ENCODE peak calls at places on chromosomes 2 and 18, in four cellular contexts. One of them, this sample, is unnamed.
A peak's percentile ranks its signal among the peaks of the same experiment; 100 is the strongest.

GRCh38 chr2:124402274-124402673 is 377.2 kb downstream of the CNTNAP5 start:
- DNase-seq in ovary: no peak
- DNase-seq in left ventricle myocardium inferior: no peak
- DNase-seq in psoas muscle: no peak
- DNase-seq in this sample: no peak

GRCh38 chr2:22904126-22904684 is 480.8 kb upstream of the KLHL29 start:
- DNase-seq in left ventricle myocardium inferior: peak; percentile 27
- DNase-seq in ovary: peak; percentile 33
- DNase-seq in psoas muscle: peak; percentile 50
- DNase-seq in this sample: no peak

GRCh38 chr2:120486946-120487345 is 141.0 kb downstream of the INHBB start:
- DNase-seq in psoas muscle: peak; percentile 49
- DNase-seq in ovary: no peak
- DNase-seq in left ventricle myocardium inferior: no peak
- DNase-seq in this sample: no peak

GRCh38 chr18:31684279-31685096 is at the start of gene B4GALT6:
- DNase-seq in ovary: peak; percentile 54
- DNase-seq in psoas muscle: peak; percentile 48
- DNase-seq in left ventricle myocardium inferior: no peak
- DNase-seq in this sample: peak; percentile 48

GRCh38 chr2:171703574-171704347 is 16.5 kb downstream of the DYNC1I2 start:
- DNase-seq in ovary: no peak
- DNase-seq in psoas muscle: no peak
- DNase-seq in left ventricle myocardium inferior: no peak
- DNase-seq in this sample: peak; percentile 57

GRCh38 chr18:71431689-71432088 is 1112.5 kb downstream of the CBLN2 start:
- DNase-seq in psoas muscle: no peak
- DNase-seq in left ventricle myocardium inferior: no peak
- DNase-seq in ovary: no peak
- DNase-seq in this sample: no peak

GRCh38 chr2:165067958-165068612 is 112.8 kb upstream of the SLC38A11 start:
- DNase-seq in left ventricle myocardium inferior: peak; percentile 40
- DNase-seq in psoas muscle: no peak
- DNase-seq in ovary: peak; percentile 51
- DNase-seq in this sample: peak; percentile 47

GRCh38 chr2:161796192-161796591 is 172.0 kb downstream of the SLC4A10 start:
- DNase-seq in psoas muscle: peak; percentile 49
- DNase-seq in left ventricle myocardium inferior: no peak
- DNase-seq in ovary: no peak
- DNase-seq in this sample: peak; percentile 22

GRCh38 chr18:24228661-24229053 is 89.8 kb downstream of the CABYR start:
- DNase-seq in ovary: no peak
- DNase-seq in psoas muscle: no peak
- DNase-seq in left ventricle myocardium inferior: no peak
- DNase-seq in this sample: no peak

GRCh38 chr2:70504750-70505149 is 48.9 kb downstream of the TGFA start:
- DNase-seq in left ventricle myocardium inferior: no peak
- DNase-seq in psoas muscle: no peak
- DNase-seq in ovary: no peak
- DNase-seq in this sample: no peak

GRCh38 chr2:118044849-118045248 is 31.0 kb upstream of the CCDC93 start:
- DNase-seq in psoas muscle: no peak
- DNase-seq in left ventricle myocardium inferior: no peak
- DNase-seq in ovary: no peak
- DNase-seq in this sample: no peak

GRCh38 chr2:234291765-234292204 is 205.1 kb downstream of the ARL4C start:
- DNase-seq in left ventricle myocardium inferior: peak; percentile 46
- DNase-seq in ovary: no peak
- DNase-seq in psoas muscle: no peak
- DNase-seq in this sample: peak; percentile 66

GRCh38 chr2:55033076-55033742 is 17.0 kb downstream of the RTN4 start:
- DNase-seq in left ventricle myocardium inferior: no peak
- DNase-seq in ovary: no peak
- DNase-seq in psoas muscle: no peak
- DNase-seq in this sample: no peak

GRCh38 chr18:2917255-2918047 is 70.6 kb downstream of the EMILIN2 start:
- DNase-seq in left ventricle myocardium inferior: no peak
- DNase-seq in psoas muscle: no peak
- DNase-seq in ovary: no peak
- DNase-seq in this sample: no peak

GRCh38 chr2:201572822-201573493 is 70.3 kb downstream of the TMEM237 start:
- DNase-seq in left ventricle myocardium inferior: no peak
- DNase-seq in ovary: no peak
- DNase-seq in psoas muscle: no peak
- DNase-seq in this sample: no peak

GRCh38 chr2:217713395-217714267 is 289.2 kb downstream of the TNS1 start:
- DNase-seq in ovary: peak; percentile 89
- DNase-seq in psoas muscle: peak; percentile 88
- DNase-seq in left ventricle myocardium inferior: peak; percentile 81
- DNase-seq in this sample: peak; percentile 73

GRCh38 chr2:32775954-32776353 is 148.1 kb downstream of the TTC27 start:
- DNase-seq in left ventricle myocardium inferior: no peak
- DNase-seq in psoas muscle: no peak
- DNase-seq in ovary: no peak
- DNase-seq in this sample: no peak

GRCh38 chr2:169006665-169007064 is 24.5 kb downstream of the ABCB11 start:
- DNase-seq in psoas muscle: no peak
- DNase-seq in ovary: no peak
- DNase-seq in left ventricle myocardium inferior: no peak
- DNase-seq in this sample: no peak

GRCh38 chr2:60808330-60808801 is 52.3 kb downstream of the PAPOLG start:
- DNase-seq in psoas muscle: no peak
- DNase-seq in left ventricle myocardium inferior: no peak
- DNase-seq in ovary: no peak
- DNase-seq in this sample: no peak

GRCh38 chr18:56121669-56122068 is 516.7 kb downstream of the TXNL1 start:
- DNase-seq in ovary: no peak
- DNase-seq in left ventricle myocardium inferior: no peak
- DNase-seq in psoas muscle: no peak
- DNase-seq in this sample: no peak

GRCh38 chr2:133266075-133266925 is 302.0 kb downstream of the NCKAP5 start:
- DNase-seq in ovary: peak; percentile 55
- DNase-seq in psoas muscle: no peak
- DNase-seq in left ventricle myocardium inferior: peak; percentile 16
- DNase-seq in this sample: no peak

GRCh38 chr2:226215902-226216503 is 583.6 kb downstream of the IRS1 start:
- DNase-seq in psoas muscle: no peak
- DNase-seq in ovary: peak; percentile 45
- DNase-seq in left ventricle myocardium inferior: peak; percentile 18
- DNase-seq in this sample: peak; percentile 67

GRCh38 chr2:207881902-207882301 is 112.2 kb upstream of the FZD5 start:
- DNase-seq in psoas muscle: no peak
- DNase-seq in ovary: no peak
- DNase-seq in left ventricle myocardium inferior: no peak
- DNase-seq in this sample: no peak

GRCh38 chr2:239970004-239970623 is 55.0 kb downstream of the NDUFA10 start:
- DNase-seq in left ventricle myocardium inferior: no peak
- DNase-seq in ovary: no peak
- DNase-seq in psoas muscle: no peak
- DNase-seq in this sample: no peak

GRCh38 chr2:190447766-190448165 is 39.6 kb downstream of the MFSD6 start:
- DNase-seq in ovary: no peak
- DNase-seq in left ventricle myocardium inferior: no peak
- DNase-seq in psoas muscle: no peak
- DNase-seq in this sample: no peak

GRCh38 chr2:205557873-205558272 is 124.4 kb upstream of the NRP2 start:
- DNase-seq in left ventricle myocardium inferior: no peak
- DNase-seq in psoas muscle: no peak
- DNase-seq in ovary: no peak
- DNase-seq in this sample: no peak

GRCh38 chr2:148930046-148930775 is 55.2 kb downstream of the KIF5C start:
- DNase-seq in ovary: no peak
- DNase-seq in left ventricle myocardium inferior: no peak
- DNase-seq in psoas muscle: no peak
- DNase-seq in this sample: peak; percentile 24

GRCh38 chr2:48727560-48727959 is 28.0 kb downstream of the LHCGR start:
- DNase-seq in left ventricle myocardium inferior: no peak
- DNase-seq in psoas muscle: no peak
- DNase-seq in ovary: no peak
- DNase-seq in this sample: peak; percentile 38

GRCh38 chr2:218877331-218877730 is 3.3 kb upstream of the WNT10A start:
- DNase-seq in left ventricle myocardium inferior: peak; percentile 5
- DNase-seq in psoas muscle: peak; percentile 15
- DNase-seq in ovary: no peak
- DNase-seq in this sample: no peak

GRCh38 chr2:128346811-128347558 is 28.3 kb upstream of the HS6ST1 start:
- DNase-seq in psoas muscle: no peak
- DNase-seq in left ventricle myocardium inferior: no peak
- DNase-seq in ovary: no peak
- DNase-seq in this sample: no peak

GRCh38 chr2:176455865-176456291 is 186.6 kb downstream of the MTX2 start:
- DNase-seq in psoas muscle: peak; percentile 76
- DNase-seq in ovary: peak; percentile 66
- DNase-seq in left ventricle myocardium inferior: peak; percentile 68
- DNase-seq in this sample: peak; percentile 76

GRCh38 chr18:75130591-75131274 is 78.2 kb downstream of the PTGR3 start:
- DNase-seq in ovary: no peak
- DNase-seq in left ventricle myocardium inferior: no peak
- DNase-seq in psoas muscle: no peak
- DNase-seq in this sample: peak; percentile 27

GRCh38 chr2:105431367-105432088 is 32.7 kb upstream of the FHL2 start:
- DNase-seq in ovary: peak; percentile 82
- DNase-seq in psoas muscle: peak; percentile 85
- DNase-seq in left ventricle myocardium inferior: peak; percentile 77
- DNase-seq in this sample: peak; percentile 70

DNA sequence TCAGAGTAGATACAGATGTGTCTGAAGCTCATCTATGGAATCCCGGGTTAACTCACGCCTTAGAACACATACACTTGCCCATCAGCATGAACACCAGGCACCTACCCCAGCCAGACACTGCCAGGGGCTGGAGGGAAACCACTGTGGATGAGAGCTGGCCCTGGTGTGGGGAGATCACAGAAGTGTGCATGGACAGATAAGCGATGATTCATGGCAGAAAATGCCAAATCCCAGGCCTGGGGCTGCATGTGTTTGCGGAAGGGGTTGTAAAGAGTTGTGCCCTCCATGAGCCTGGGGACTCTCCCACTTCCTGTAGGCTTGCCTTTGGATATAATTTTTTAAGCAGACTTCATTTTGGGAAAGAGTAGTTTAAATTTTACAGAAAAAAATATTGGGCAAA is 193.4 kb downstream of the FHOD3 start:
- DNase-seq in ovary: no peak
- DNase-seq in psoas muscle: no peak
- DNase-seq in left ventricle myocardium inferior: no peak
- DNase-seq in this sample: no peak
- H3K4me3 ChIP-seq in ovary: no peak overlapping the region
- H3K4me3 ChIP-seq in psoas muscle: no peak overlapping the region
- H3K4me3 ChIP-seq in left ventricle myocardium inferior: no peak overlapping the region
- H3K4me3 ChIP-seq in this sample: no peak overlapping the region

GRCh38 chr2:237673130-237673921 is 45.9 kb downstream of the LRRFIP1 start:
- DNase-seq in psoas muscle: peak; percentile 77
- DNase-seq in left ventricle myocardium inferior: peak; percentile 66
- DNase-seq in ovary: no peak
- DNase-seq in this sample: peak; percentile 73

GRCh38 chr2:237671466-237672173 is 44.2 kb downstream of the LRRFIP1 start:
- DNase-seq in left ventricle myocardium inferior: no peak
- DNase-seq in ovary: no peak
- DNase-seq in psoas muscle: no peak
- DNase-seq in this sample: no peak

GRCh38 chr2:237675326-237675725 is 47.9 kb downstream of the LRRFIP1 start:
- DNase-seq in ovary: no peak
- DNase-seq in left ventricle myocardium inferior: no peak
- DNase-seq in psoas muscle: no peak
- DNase-seq in this sample: no peak

GRCh38 chr2:237672731-237673129 is 45.3 kb downstream of the LRRFIP1 start:
- DNase-seq in left ventricle myocardium inferior: no peak
- DNase-seq in psoas muscle: no peak
- DNase-seq in ovary: no peak
- DNase-seq in this sample: no peak

GRCh38 chr2:237674731-237675276 is 47.4 kb downstream of the LRRFIP1 start:
- DNase-seq in psoas muscle: peak; percentile 87
- DNase-seq in left ventricle myocardium inferior: peak; percentile 83
- DNase-seq in ovary: peak; percentile 81
- DNase-seq in this sample: peak; percentile 81
- H3K4me3 ChIP-seq in psoas muscle: peak overlapping the region; percentile 54
- H3K4me3 ChIP-seq in left ventricle myocardium inferior: peak overlapping the region; percentile 51
- H3K4me3 ChIP-seq in ovary: no peak overlapping the region
- H3K4me3 ChIP-seq in this sample: no peak overlapping the region

DNA sequence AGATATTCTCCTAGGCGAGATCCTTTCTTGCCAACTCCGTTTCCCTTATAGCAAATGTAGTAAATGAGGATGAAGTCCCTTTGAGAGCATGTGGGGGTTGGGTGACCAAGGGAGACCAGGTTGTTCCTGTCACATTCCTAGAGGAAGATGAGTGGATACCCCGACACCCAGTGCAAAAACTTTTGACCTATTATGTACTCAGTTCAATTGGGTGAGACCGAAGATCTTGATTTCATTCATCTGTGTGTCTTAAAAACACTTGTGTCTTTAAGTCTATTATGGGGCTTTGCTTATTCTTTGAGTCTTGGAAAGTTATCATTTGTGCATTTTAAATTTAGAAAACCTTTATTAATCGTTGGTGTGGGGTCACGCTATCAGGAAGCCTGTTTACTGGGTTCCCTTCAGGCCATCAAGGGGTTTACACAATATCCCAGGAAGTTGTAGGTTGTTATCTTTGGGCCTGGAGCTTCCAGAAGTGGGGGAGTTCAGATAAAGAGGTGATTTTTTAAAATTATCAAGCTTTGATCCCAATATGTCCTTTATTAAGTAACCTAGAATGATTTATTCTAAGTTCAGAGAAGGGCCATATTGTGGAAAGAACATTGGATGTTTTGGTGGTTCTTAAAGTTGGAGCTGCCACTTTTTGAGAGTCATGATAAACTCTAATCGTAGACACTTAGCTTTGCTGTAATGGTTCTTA is 2.8 kb downstream of the RHOB start:
- DNase-seq in psoas muscle: peak; percentile 38
- DNase-seq in ovary: no peak
- DNase-seq in left ventricle myocardium inferior: no peak
- DNase-seq in this sample: peak; percentile 83
- H3K4me3 ChIP-seq in psoas muscle: peak overlapping the region; percentile 98
- H3K4me3 ChIP-seq in ovary: peak overlapping the region; percentile 76
- H3K4me3 ChIP-seq in left ventricle myocardium inferior: peak overlapping the region; percentile 90
- H3K4me3 ChIP-seq in this sample: peak overlapping the region; percentile 94

GRCh38 chr2:222302178-222303018 is 3.6 kb upstream of the PAX3 start:
- DNase-seq in psoas muscle: no peak
- DNase-seq in left ventricle myocardium inferior: no peak
- DNase-seq in ovary: no peak
- DNase-seq in this sample: no peak
- H3K4me3 ChIP-seq in psoas muscle: no peak overlapping the region
- H3K4me3 ChIP-seq in left ventricle myocardium inferior: no peak overlapping the region
- H3K4me3 ChIP-seq in ovary: no peak overlapping the region
- H3K4me3 ChIP-seq in this sample: no peak overlapping the region

GRCh38 chr18:6031442-6031841 is 136.1 kb upstream of the TMEM200C start:
- DNase-seq in left ventricle myocardium inferior: no peak
- DNase-seq in ovary: no peak
- DNase-seq in psoas muscle: no peak
- DNase-seq in this sample: no peak
- H3K4me3 ChIP-seq in left ventricle myocardium inferior: no peak overlapping the region
- H3K4me3 ChIP-seq in ovary: no peak overlapping the region
- H3K4me3 ChIP-seq in psoas muscle: no peak overlapping the region
- H3K4me3 ChIP-seq in this sample: no peak overlapping the region

This sample was measured in fibroblast of villous mesenchyme.